ENCODE peak calls at places on chromosomes 1 and 21, in seven cellular contexts. One of them, this sample, is unnamed.

GRCh38 chr1:228332797-228333738 is 73.6 kb downstream of the TRIM11 start:
- DNase-seq in AG04449: no peak
- DNase-seq in endothelial cell: no peak
- DNase-seq in heart left ventricle: peak
- DNase-seq in Calu3: no peak
- DNase-seq in neural crest cell: no peak
- DNase-seq in stomach: peak
- DNase-seq in this sample: peak

GRCh38 chr1:46401964-46402626 is 8.0 kb downstream of the FAAH start:
- DNase-seq in heart left ventricle: peak
- DNase-seq in endothelial cell: no peak
- DNase-seq in Calu3: peak
- DNase-seq in AG04449: peak
- DNase-seq in neural crest cell: no peak
- DNase-seq in stomach: peak
- DNase-seq in this sample: peak

GRCh38 chr1:31207046-31207445 is 32.6 kb downstream of the NKAIN1 start:
- DNase-seq in AG04449: no peak
- DNase-seq in Calu3: no peak
- DNase-seq in heart left ventricle: no peak
- DNase-seq in stomach: no peak
- DNase-seq in neural crest cell: no peak
- DNase-seq in endothelial cell: no peak
- DNase-seq in this sample: no peak

GRCh38 chr1:43935711-43936427 is 2.3 kb downstream of the ARTN start:
- DNase-seq in endothelial cell: no peak
- DNase-seq in AG04449: no peak
- DNase-seq in heart left ventricle: no peak
- DNase-seq in Calu3: no peak
- DNase-seq in stomach: peak
- DNase-seq in neural crest cell: no peak
- DNase-seq in this sample: peak

GRCh38 chr1:5751833-5752714 is 240.2 kb downstream of the NPHP4 start:
- DNase-seq in endothelial cell: no peak
- DNase-seq in neural crest cell: no peak
- DNase-seq in AG04449: no peak
- DNase-seq in heart left ventricle: no peak
- DNase-seq in Calu3: no peak
- DNase-seq in stomach: no peak
- DNase-seq in this sample: no peak

GRCh38 chr1:1021010-1021845 is 1.3 kb downstream of the AGRN start:
- DNase-seq in neural crest cell: no peak
- DNase-seq in endothelial cell: no peak
- DNase-seq in AG04449: no peak
- DNase-seq in stomach: peak
- DNase-seq in heart left ventricle: peak
- DNase-seq in Calu3: peak
- DNase-seq in this sample: peak

GRCh38 chr1:4140241-4140640 is 240.2 kb upstream of the C1orf174 start:
- DNase-seq in heart left ventricle: no peak
- DNase-seq in neural crest cell: no peak
- DNase-seq in Calu3: no peak
- DNase-seq in stomach: no peak
- DNase-seq in AG04449: no peak
- DNase-seq in endothelial cell: no peak
- DNase-seq in this sample: no peak

GRCh38 chr1:151106891-151107290 is 36.3 kb downstream of the GABPB2 start:
- DNase-seq in heart left ventricle: no peak
- DNase-seq in Calu3: no peak
- DNase-seq in neural crest cell: no peak
- DNase-seq in stomach: no peak
- DNase-seq in endothelial cell: no peak
- DNase-seq in AG04449: no peak
- DNase-seq in this sample: no peak

GRCh38 chr1:157580179-157580827 is 17.6 kb downstream of the FCRL4 start:
- DNase-seq in endothelial cell: peak
- DNase-seq in stomach: no peak
- DNase-seq in AG04449: peak
- DNase-seq in neural crest cell: peak
- DNase-seq in heart left ventricle: no peak
- DNase-seq in Calu3: peak
- DNase-seq in this sample: peak

GRCh38 chr1:3086272-3086671 is 17.3 kb downstream of the PRDM16 start:
- DNase-seq in Calu3: no peak
- DNase-seq in AG04449: no peak
- DNase-seq in neural crest cell: no peak
- DNase-seq in heart left ventricle: no peak
- DNase-seq in endothelial cell: no peak
- DNase-seq in stomach: no peak
- DNase-seq in this sample: no peak

GRCh38 chr1:147892216-147892615 is 10.4 kb upstream of the GJA8 start:
- DNase-seq in stomach: no peak
- DNase-seq in Calu3: no peak
- DNase-seq in AG04449: no peak
- DNase-seq in heart left ventricle: no peak
- DNase-seq in neural crest cell: no peak
- DNase-seq in endothelial cell: no peak
- DNase-seq in this sample: no peak

GRCh38 chr1:178970184-178970583 is 55.5 kb upstream of the FAM20B start:
- DNase-seq in stomach: no peak
- DNase-seq in heart left ventricle: no peak
- DNase-seq in neural crest cell: no peak
- DNase-seq in endothelial cell: no peak
- DNase-seq in Calu3: no peak
- DNase-seq in AG04449: no peak
- DNase-seq in this sample: no peak

GRCh38 chr21:28489197-28489596 is 503.5 kb downstream of the LTN1 start:
- DNase-seq in Calu3: no peak
- DNase-seq in AG04449: no peak
- DNase-seq in heart left ventricle: no peak
- DNase-seq in endothelial cell: no peak
- DNase-seq in stomach: no peak
- DNase-seq in neural crest cell: no peak
- DNase-seq in this sample: no peak

GRCh38 chr1:200231787-200232222 is 178.0 kb downstream of the ZNF281 start:
- DNase-seq in heart left ventricle: no peak
- DNase-seq in endothelial cell: no peak
- DNase-seq in Calu3: no peak
- DNase-seq in stomach: no peak
- DNase-seq in AG04449: peak
- DNase-seq in neural crest cell: no peak
- DNase-seq in this sample: no peak

GRCh38 chr1:179121159-179121938 is 39.5 kb downstream of the TOR3A start:
- DNase-seq in heart left ventricle: no peak
- DNase-seq in stomach: no peak
- DNase-seq in endothelial cell: no peak
- DNase-seq in Calu3: peak
- DNase-seq in neural crest cell: peak
- DNase-seq in AG04449: peak
- DNase-seq in this sample: peak

GRCh38 chr1:10714337-10715114 is 81.9 kb downstream of the CASZ1 start:
- DNase-seq in AG04449: no peak
- DNase-seq in Calu3: no peak
- DNase-seq in heart left ventricle: peak
- DNase-seq in stomach: peak
- DNase-seq in endothelial cell: no peak
- DNase-seq in neural crest cell: no peak
- DNase-seq in this sample: no peak

GRCh38 chr1:201164645-201165044 is 10.4 kb upstream of the TMEM9 start:
- DNase-seq in endothelial cell: no peak
- DNase-seq in Calu3: no peak
- DNase-seq in AG04449: no peak
- DNase-seq in heart left ventricle: no peak
- DNase-seq in stomach: no peak
- DNase-seq in neural crest cell: no peak
- DNase-seq in this sample: no peak

GRCh38 chr1:99010679-99011078 is 6.0 kb upstream of the PLPPR5 start:
- DNase-seq in AG04449: no peak
- DNase-seq in heart left ventricle: no peak
- DNase-seq in endothelial cell: no peak
- DNase-seq in Calu3: no peak
- DNase-seq in neural crest cell: no peak
- DNase-seq in stomach: no peak
- DNase-seq in this sample: no peak

GRCh38 chr1:202618387-202619022 is 91.7 kb downstream of the SYT2 start:
- DNase-seq in heart left ventricle: no peak
- DNase-seq in Calu3: peak
- DNase-seq in AG04449: no peak
- DNase-seq in endothelial cell: no peak
- DNase-seq in stomach: no peak
- DNase-seq in neural crest cell: no peak
- DNase-seq in this sample: no peak

GRCh38 chr1:228163004-228163753 is 2.4 kb upstream of the IBA57 start:
- DNase-seq in Calu3: peak
- DNase-seq in endothelial cell: no peak
- DNase-seq in neural crest cell: no peak
- DNase-seq in stomach: peak
- DNase-seq in heart left ventricle: peak
- DNase-seq in AG04449: no peak
- DNase-seq in this sample: peak

GRCh38 chr1:200184196-200184595 is 156.7 kb downstream of the NR5A2 start:
- DNase-seq in neural crest cell: no peak
- DNase-seq in stomach: peak
- DNase-seq in Calu3: peak
- DNase-seq in AG04449: no peak
- DNase-seq in endothelial cell: no peak
- DNase-seq in heart left ventricle: peak
- DNase-seq in this sample: peak

GRCh38 chr1:109509176-109510134 is at the start of gene AMIGO1:
- DNase-seq in neural crest cell: peak
- DNase-seq in AG04449: no peak
- DNase-seq in stomach: peak
- DNase-seq in endothelial cell: peak
- DNase-seq in Calu3: peak
- DNase-seq in heart left ventricle: peak
- DNase-seq in this sample: peak

GRCh38 chr1:155173478-155174333 is at the start of gene TRIM46:
- DNase-seq in endothelial cell: no peak
- DNase-seq in stomach: peak
- DNase-seq in Calu3: no peak
- DNase-seq in AG04449: no peak
- DNase-seq in neural crest cell: no peak
- DNase-seq in heart left ventricle: peak
- DNase-seq in this sample: peak

GRCh38 chr1:9331558-9332346 is 39.1 kb downstream of the SPSB1 start:
- DNase-seq in stomach: no peak
- DNase-seq in Calu3: no peak
- DNase-seq in heart left ventricle: no peak
- DNase-seq in AG04449: no peak
- DNase-seq in endothelial cell: no peak
- DNase-seq in neural crest cell: no peak
- DNase-seq in this sample: no peak

GRCh38 chr1:67987046-67987799 is 63.2 kb downstream of the DIRAS3 start:
- DNase-seq in stomach: no peak
- DNase-seq in neural crest cell: no peak
- DNase-seq in AG04449: peak
- DNase-seq in endothelial cell: no peak
- DNase-seq in Calu3: no peak
- DNase-seq in heart left ventricle: no peak
- DNase-seq in this sample: no peak

GRCh38 chr1:235009074-235009473 is 119.6 kb downstream of the TOMM20 start:
- DNase-seq in AG04449: no peak
- DNase-seq in endothelial cell: no peak
- DNase-seq in heart left ventricle: no peak
- DNase-seq in neural crest cell: no peak
- DNase-seq in Calu3: no peak
- DNase-seq in stomach: no peak
- DNase-seq in this sample: no peak

GRCh38 chr1:21590116-21590905 is 78.8 kb downstream of the RAP1GAP start:
- DNase-seq in Calu3: no peak
- DNase-seq in heart left ventricle: no peak
- DNase-seq in AG04449: no peak
- DNase-seq in endothelial cell: no peak
- DNase-seq in neural crest cell: no peak
- DNase-seq in stomach: no peak
- DNase-seq in this sample: no peak

GRCh38 chr1:111197598-111198289 is 2.7 kb downstream of the DENND2D start:
- DNase-seq in Calu3: peak
- DNase-seq in heart left ventricle: no peak
- DNase-seq in neural crest cell: no peak
- DNase-seq in stomach: no peak
- DNase-seq in AG04449: no peak
- DNase-seq in endothelial cell: peak
- DNase-seq in this sample: peak
- TF ChIP-seq CTCF in Calu3: no peak
- TF ChIP-seq CTCF in heart left ventricle: no peak
- TF ChIP-seq CTCF in neural crest cell: peak
- TF ChIP-seq CTCF in stomach: no peak
- TF ChIP-seq CTCF in AG04449: peak
- TF ChIP-seq CTCF in endothelial cell: peak
- TF ChIP-seq CTCF in this sample: no peak

DNA sequence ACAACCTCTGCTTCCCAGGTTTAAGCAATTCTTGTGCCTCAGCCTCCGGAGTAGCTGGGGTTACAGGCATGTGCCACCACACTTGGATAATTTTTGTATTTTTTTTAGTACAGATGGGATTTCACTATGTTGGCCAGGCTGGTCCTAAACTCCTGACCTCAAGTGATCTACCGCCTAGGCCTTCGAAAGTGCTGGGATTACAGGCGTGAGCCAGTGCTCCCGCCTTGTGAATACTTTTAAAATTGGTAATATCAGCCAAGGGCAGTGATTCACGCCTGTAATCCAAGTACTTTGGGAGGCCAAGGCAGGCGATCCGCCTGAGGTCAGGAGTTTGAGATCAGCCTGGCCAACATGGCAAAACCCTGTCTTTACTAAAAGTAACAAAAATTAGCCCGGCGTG is 33.7 kb downstream of the ZYG11B start:
- DNase-seq in heart left ventricle: no peak
- DNase-seq in AG04449: no peak
- DNase-seq in Calu3: no peak
- DNase-seq in neural crest cell: no peak
- DNase-seq in endothelial cell: no peak
- DNase-seq in stomach: no peak
- DNase-seq in this sample: no peak
- TF ChIP-seq CTCF in heart left ventricle: no peak
- TF ChIP-seq CTCF in AG04449: no peak
- TF ChIP-seq CTCF in Calu3: no peak
- TF ChIP-seq CTCF in neural crest cell: no peak
- TF ChIP-seq CTCF in endothelial cell: no peak
- TF ChIP-seq CTCF in stomach: no peak
- TF ChIP-seq CTCF in this sample: no peak

GRCh38 chr1:115507256-115507589 is 134.5 kb upstream of the VANGL1 start:
- DNase-seq in endothelial cell: peak
- DNase-seq in Calu3: peak
- DNase-seq in stomach: no peak
- DNase-seq in neural crest cell: peak
- DNase-seq in heart left ventricle: no peak
- DNase-seq in AG04449: no peak
- DNase-seq in this sample: no peak
- TF ChIP-seq CTCF in endothelial cell: no peak
- TF ChIP-seq CTCF in Calu3: peak
- TF ChIP-seq CTCF in stomach: no peak
- TF ChIP-seq CTCF in neural crest cell: peak
- TF ChIP-seq CTCF in heart left ventricle: peak
- TF ChIP-seq CTCF in AG04449: peak
- TF ChIP-seq CTCF in this sample: no peak

DNA sequence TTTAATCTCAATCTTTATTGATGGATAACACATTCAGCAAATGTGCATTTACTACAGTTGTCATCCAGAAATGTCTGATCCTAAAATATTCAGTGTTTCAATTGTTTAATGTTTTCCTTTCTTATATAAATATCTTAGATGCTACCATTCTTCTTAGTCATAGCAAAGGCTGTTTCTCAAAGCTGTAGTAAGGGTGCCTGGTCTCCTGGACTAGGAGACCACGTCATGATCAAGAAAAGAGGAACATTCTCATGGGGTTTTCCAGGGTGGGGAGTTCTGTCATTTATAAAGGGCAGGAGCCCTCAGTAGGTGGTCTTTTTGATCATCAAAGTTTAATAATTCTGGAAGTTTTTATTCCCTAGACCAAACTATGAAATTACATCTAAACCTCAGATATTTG is 292.8 kb downstream of the HMCN1 start:
- DNase-seq in AG04449: no peak
- DNase-seq in stomach: no peak
- DNase-seq in neural crest cell: no peak
- DNase-seq in heart left ventricle: no peak
- DNase-seq in Calu3: no peak
- DNase-seq in endothelial cell: no peak
- DNase-seq in this sample: no peak
- TF ChIP-seq CTCF in AG04449: no peak
- TF ChIP-seq CTCF in stomach: no peak
- TF ChIP-seq CTCF in neural crest cell: no peak
- TF ChIP-seq CTCF in heart left ventricle: no peak
- TF ChIP-seq CTCF in Calu3: no peak
- TF ChIP-seq CTCF in endothelial cell: no peak
- TF ChIP-seq CTCF in this sample: no peak

This sample was measured in mucosa of descending colon.